ENCODE peak calls at places on chromosomes 1 and 21, in seven cellular contexts. D, C, O, P, Y, K and M are unnamed samples.

GRCh38 chr1:212950243-212951057 is at the start of gene VASH2:
- DNase-seq in D (peak), C (peak), O (peak), P (peak), Y (peak), K (peak), M (peak)

GRCh38 chr1:74767490-74767889 is 34.5 kb downstream of the TYW3 start:
- DNase-seq in D (no peak), C (peak), O (no peak), P (no peak), Y (no peak), K (no peak), M (peak)

GRCh38 chr1:248906741-248907661 is 966 bp downstream of the PGBD2 start:
- DNase-seq in D (no peak), C (no peak), O (no peak), P (no peak), Y (no peak), K (no peak), M (peak)

GRCh38 chr1:88354256-88354655 is 329.8 kb upstream of the PKN2 start:
- DNase-seq in D (no peak), C (no peak), O (no peak), P (no peak), Y (no peak), K (no peak), M (no peak)

GRCh38 chr1:39272027-39272790 is 67.7 kb downstream of the MACF1 start:
- DNase-seq in D (no peak), C (no peak), O (no peak), P (no peak), Y (no peak), K (no peak), M (no peak)

GRCh38 chr1:10814312-10814711 is 17.9 kb upstream of the CASZ1 start:
- DNase-seq in D (no peak), C (no peak), O (no peak), P (no peak), Y (no peak), K (no peak), M (no peak)

GRCh38 chr1:11804666-11805453 is 904 bp downstream of the MTHFR start:
- DNase-seq in D (no peak), C (no peak), O (no peak), P (peak), Y (peak), K (no peak), M (peak)

GRCh38 chr21:34877485-34878128 is 171.5 kb downstream of the RUNX1 start:
- DNase-seq in D (no peak), C (no peak), O (no peak), P (no peak), Y (no peak), K (no peak), M (no peak)

GRCh38 chr1:36306210-36306901 is at the start of gene SH3D21:
- DNase-seq in D (no peak), C (no peak), O (no peak), P (peak), Y (no peak), K (no peak), M (peak)

GRCh38 chr1:44784094-44785026 is 3.6 kb downstream of the BEST4 start:
- DNase-seq in D (no peak), C (no peak), O (no peak), P (peak), Y (no peak), K (no peak), M (peak)

GRCh38 chr21:27807596-27807995 is 840.7 kb upstream of the ADAMTS5 start:
- DNase-seq in D (no peak), C (peak), O (no peak), P (no peak), Y (no peak), K (no peak), M (no peak)